ENCODE peak calls at places on chromosomes 3 and 15, in seven cellular contexts. Q is heart right ventricle; E is EH; P is fibroblast of the aortic adventitia; W is HS-27A; Z is T-cell; N is natural killer cell treated with Interleukin-12 subunit alpha and Interleukin-12 subunit beta and Interleukin-15 and Interleukin-18, amount 100 ng/mL, for 72 hours. U is an unnamed sample.

GRCh38 chr3:49567406-49567805 is 13.1 kb downstream of the BSN start:
- DNase-seq in Q (no peak), E (no peak), P (no peak), W (no peak), Z (no peak), N (no peak), U (no peak)

GRCh38 chr3:88985491-88985890 is 121.9 kb upstream of the EPHA3 start:
- DNase-seq in Q (no peak), E (peak; percentile 18), P (no peak), W (no peak), Z (no peak), N (no peak), U (no peak)

GRCh38 chr3:171984883-171985282 is 54.5 kb upstream of the FNDC3B start:
- DNase-seq in Q (no peak), E (no peak), P (no peak), W (no peak), Z (no peak), N (no peak), U (no peak)

GRCh38 chr3:38626171-38626570 is 23.3 kb downstream of the SCN5A start:
- DNase-seq in Q (no peak), E (no peak), P (no peak), W (no peak), Z (no peak), N (no peak), U (no peak)

GRCh38 chr3:165638066-165638465 is 199.2 kb downstream of the BCHE start:
- DNase-seq in Q (no peak), E (no peak), P (no peak), W (no peak), Z (no peak), N (no peak), U (no peak)

GRCh38 chr3:37833790-37834189 is 27.9 kb upstream of the CTDSPL start:
- DNase-seq in Q (peak; percentile 36), E (no peak), P (no peak), W (no peak), Z (no peak), N (no peak), U (no peak)

GRCh38 chr3:50657407-50657806 is 17.3 kb upstream of the DOCK3 start:
- DNase-seq in Q (no peak), E (no peak), P (no peak), W (no peak), Z (no peak), N (no peak), U (no peak)

GRCh38 chr3:111859061-111859973 is at the start of gene PHLDB2:
- DNase-seq in Q (peak; percentile 87), E (peak; percentile 89), P (peak; percentile 79), W (no peak), Z (peak; percentile 33), N (peak; percentile 71), U (peak; percentile 75)

GRCh38 chr3:33787328-33788009 is 11.0 kb upstream of the PDCD6IP start:
- DNase-seq in Q (no peak), E (peak; percentile 79), P (peak; percentile 80), W (peak; percentile 49), Z (peak; percentile 25), N (peak; percentile 73), U (peak; percentile 41)

GRCh38 chr15:38490231-38490630 is 36.3 kb downstream of the FAM98B start:
- DNase-seq in Q (no peak), E (peak; percentile 95), P (peak; percentile 23), W (peak; percentile 35), Z (no peak), N (no peak), U (no peak)

GRCh38 chr15:101012326-101013040 is 93.3 kb downstream of the LRRK1 start:
- DNase-seq in Q (no peak), E (no peak), P (no peak), W (no peak), Z (no peak), N (peak; percentile 56), U (no peak)

GRCh38 chr15:47294765-47295259 is 422.5 kb upstream of the SEMA6D start:
- DNase-seq in Q (no peak), E (no peak), P (peak; percentile 10), W (no peak), Z (no peak), N (no peak), U (no peak)

GRCh38 chr3:76724706-76725105 is 315.2 kb upstream of the ROBO2 start:
- DNase-seq in Q (no peak), E (no peak), P (no peak), W (no peak), Z (no peak), N (no peak), U (no peak)

GRCh38 chr3:49005298-49005680 is 1.9 kb upstream of the WDR6 start:
- DNase-seq in Q (no peak), E (no peak), P (no peak), W (no peak), Z (no peak), N (no peak), U (no peak)

GRCh38 chr3:127790009-127790533 is 32.2 kb downstream of the MGLL start:
- DNase-seq in Q (no peak), E (no peak), P (no peak), W (no peak), Z (no peak), N (no peak), U (no peak)

GRCh38 chr3:134320749-134321148 is 53.5 kb downstream of the AMOTL2 start:
- DNase-seq in Q (no peak), E (peak; percentile 51), P (peak; percentile 35), W (no peak), Z (no peak), N (no peak), U (no peak)

GRCh38 chr3:102676424-102676823 is 241.6 kb downstream of the ZPLD1 start:
- DNase-seq in Q (no peak), E (no peak), P (no peak), W (no peak), Z (no peak), N (no peak), U (no peak)

GRCh38 chr15:76098685-76099084 is 38.9 kb downstream of the TMEM266 start:
- DNase-seq in Q (no peak), E (no peak), P (no peak), W (no peak), Z (no peak), N (no peak), U (no peak)

GRCh38 chr15:25900901-25901300 is 37.8 kb upstream of the ATP10A start:
- DNase-seq in Q (no peak), E (peak; percentile 28), P (peak; percentile 67), W (no peak), Z (no peak), N (no peak), U (no peak)

GRCh38 chr3:115628075-115628412 is 4.7 kb downstream of the GAP43 start:
- DNase-seq in Q (no peak), E (no peak), P (no peak), W (no peak), Z (no peak), N (no peak), U (no peak)

GRCh38 chr3:117444175-117444574 is 734.6 kb downstream of the TUSC7 start:
- DNase-seq in Q (no peak), E (no peak), P (no peak), W (no peak), Z (no peak), N (no peak), U (no peak)

GRCh38 chr15:90883971-90884718 is at the start of gene FES:
- DNase-seq in Q (peak; percentile 85), E (peak; percentile 72), P (peak; percentile 49), W (no peak), Z (no peak), N (no peak), U (peak; percentile 52)

GRCh38 chr15:52392008-52392687 is 96.5 kb upstream of the MYO5C start:
- DNase-seq in Q (no peak), E (peak; percentile 85), P (peak; percentile 22), W (no peak), Z (no peak), N (no peak), U (no peak)

GRCh38 chr3:171266034-171266805 is 194.0 kb downstream of the TNIK start:
- DNase-seq in Q (no peak), E (no peak), P (peak; percentile 52), W (no peak), Z (no peak), N (no peak), U (no peak)

GRCh38 chr15:99057697-99058420 is 47.0 kb upstream of the SYNM start:
- DNase-seq in Q (peak; percentile 30), E (no peak), P (no peak), W (no peak), Z (no peak), N (no peak), U (no peak)

GRCh38 chr3:19994796-19995195 is 17.3 kb downstream of the PP2D1 start:
- DNase-seq in Q (no peak), E (no peak), P (peak; percentile 36), W (no peak), Z (no peak), N (no peak), U (no peak)

GRCh38 chr3:191301017-191301416 is 28.2 kb upstream of the CCDC50 start:
- DNase-seq in Q (no peak), E (no peak), P (no peak), W (no peak), Z (no peak), N (no peak), U (no peak)

GRCh38 chr3:112293368-112294321 is at the start of gene SLC9C1:
- DNase-seq in Q (no peak), E (peak; percentile 75), P (peak; percentile 89), W (peak; percentile 68), Z (no peak), N (no peak), U (peak; percentile 36)

GRCh38 chr15:68435966-68436365 is 4.0 kb upstream of the ITGA11 start:
- DNase-seq in Q (no peak), E (no peak), P (no peak), W (no peak), Z (no peak), N (no peak), U (no peak)

GRCh38 chr3:137771401-137772230 is 7.5 kb downstream of the SOX14 start:
- DNase-seq in Q (no peak), E (no peak), P (no peak), W (no peak), Z (no peak), N (no peak), U (no peak)

GRCh38 chr15:68631621-68632051 is 52.8 kb downstream of the CORO2B start:
- DNase-seq in Q (no peak), E (no peak), P (no peak), W (no peak), Z (no peak), N (no peak), U (no peak)

U was measured in immature natural killer cell.